ENCODE peak calls at places on chromosome 21, in seven cellular contexts. P, H, F, T, B, V and K are unnamed samples.

GRCh38 chr21:38955495-38955894 is 149.8 kb downstream of the ETS2 start:
- DNase-seq in P (no peak), H (no peak), F (peak), T (peak), B (no peak), V (no peak), K (peak)

GRCh38 chr21:35232545-35233176 is 183.6 kb upstream of the RUNX1 start:
- DNase-seq in P (peak), H (no peak), F (peak), T (peak), B (peak), V (no peak), K (peak)

GRCh38 chr21:46554431-46555224 is 50.3 kb downstream of the S100B start:
- DNase-seq in P (no peak), H (no peak), F (no peak), T (no peak), B (no peak), V (no peak), K (no peak)

GRCh38 chr21:27631471-27631870 is 664.6 kb upstream of the ADAMTS5 start:
- DNase-seq in P (no peak), H (no peak), F (no peak), T (no peak), B (peak), V (no peak), K (peak)

GRCh38 chr21:14995695-14996490 is 68.9 kb downstream of the NRIP1 start:
- DNase-seq in P (peak), H (no peak), F (no peak), T (peak), B (peak), V (no peak), K (peak)

GRCh38 chr21:17853393-17854275 is 34.5 kb upstream of the C21orf91 start:
- DNase-seq in P (no peak), H (no peak), F (no peak), T (no peak), B (no peak), V (no peak), K (no peak)

GRCh38 chr21:42614811-42615342 is 38.5 kb upstream of the PDE9A start:
- DNase-seq in P (no peak), H (no peak), F (no peak), T (peak), B (no peak), V (no peak), K (no peak)

GRCh38 chr21:36254106-36254941 is 65.7 kb upstream of the MORC3 start:
- DNase-seq in P (no peak), H (no peak), F (no peak), T (no peak), B (no peak), V (no peak), K (no peak)

GRCh38 chr21:26925636-26926035 is 41.3 kb downstream of the ADAMTS5 start:
- DNase-seq in P (no peak), H (no peak), F (no peak), T (no peak), B (no peak), V (no peak), K (no peak)

GRCh38 chr21:15060776-15061175 is 4.0 kb downstream of the NRIP1 start:
- DNase-seq in P (no peak), H (no peak), F (peak), T (no peak), B (peak), V (no peak), K (peak)

GRCh38 chr21:36526104-36526503 is 46.2 kb upstream of the CLDN14 start:
- DNase-seq in P (no peak), H (no peak), F (no peak), T (no peak), B (no peak), V (no peak), K (no peak)

GRCh38 chr21:35779690-35780570 is 280.4 kb downstream of the SETD4 start:
- DNase-seq in P (no peak), H (no peak), F (peak), T (peak), B (peak), V (no peak), K (peak)

GRCh38 chr21:42499430-42500106 is 3.5 kb upstream of the RSPH1 start:
- DNase-seq in P (no peak), H (no peak), F (no peak), T (no peak), B (no peak), V (no peak), K (no peak)

GRCh38 chr21:46214478-46215340 is 13.9 kb downstream of the LSS start:
- DNase-seq in P (no peak), H (no peak), F (no peak), T (no peak), B (no peak), V (peak), K (no peak)

GRCh38 chr21:46399686-46400085 is 59.0 kb upstream of the DIP2A start:
- DNase-seq in P (no peak), H (no peak), F (no peak), T (no peak), B (no peak), V (no peak), K (no peak)

GRCh38 chr21:40840441-40840840 is 6.5 kb downstream of the DSCAM start:
- DNase-seq in P (no peak), H (no peak), F (no peak), T (no peak), B (no peak), V (no peak), K (no peak)

GRCh38 chr21:37762606-37763005 is 153.7 kb downstream of the KCNJ6 start:
- DNase-seq in P (no peak), H (no peak), F (no peak), T (no peak), B (no peak), V (no peak), K (peak)

GRCh38 chr21:45112371-45112770 is 38.0 kb downstream of the ADARB1 start:
- DNase-seq in P (no peak), H (no peak), F (no peak), T (peak), B (no peak), V (no peak), K (no peak)

GRCh38 chr21:42646836-42647235 is 6.6 kb upstream of the PDE9A start:
- DNase-seq in P (no peak), H (no peak), F (no peak), T (no peak), B (no peak), V (peak), K (no peak)

GRCh38 chr21:42678118-42678430 is 24.7 kb downstream of the PDE9A start:
- DNase-seq in P (no peak), H (no peak), F (no peak), T (no peak), B (no peak), V (no peak), K (no peak)

GRCh38 chr21:38439957-38440356 is 58.3 kb downstream of the ERG start:
- DNase-seq in P (no peak), H (no peak), F (no peak), T (no peak), B (no peak), V (no peak), K (no peak)

GRCh38 chr21:42570841-42571387 is 57.3 kb downstream of the SLC37A1 start:
- DNase-seq in P (peak), H (no peak), F (no peak), T (no peak), B (no peak), V (peak), K (no peak)

GRCh38 chr21:45259206-45259795 is 28.4 kb downstream of the POFUT2 start:
- DNase-seq in P (no peak), H (no peak), F (no peak), T (no peak), B (no peak), V (no peak), K (no peak)

GRCh38 chr21:31135536-31136184 is 97.4 kb upstream of the KRTAP19-8 start:
- DNase-seq in P (no peak), H (no peak), F (no peak), T (no peak), B (no peak), V (no peak), K (no peak)

GRCh38 chr21:35475768-35476167 is 426.7 kb upstream of the RUNX1 start:
- DNase-seq in P (no peak), H (no peak), F (peak), T (peak), B (peak), V (no peak), K (peak)

GRCh38 chr21:46096997-46097825 is 701 bp upstream of the COL6A2 start:
- DNase-seq in P (peak), H (no peak), F (no peak), T (peak), B (no peak), V (peak), K (no peak)

GRCh38 chr21:39319814-39320332 is 6.4 kb upstream of the BRWD1 start:
- DNase-seq in P (no peak), H (no peak), F (no peak), T (peak), B (no peak), V (no peak), K (peak)

GRCh38 chr21:35189077-35189863 is 140.2 kb upstream of the RUNX1 start:
- DNase-seq in P (no peak), H (no peak), F (peak), T (peak), B (peak), V (peak), K (peak)

GRCh38 chr21:37877171-37877570 is 39.1 kb downstream of the KCNJ6 start:
- DNase-seq in P (no peak), H (no peak), F (peak), T (peak), B (peak), V (no peak), K (peak)

GRCh38 chr21:45848352-45848751 is 133.2 kb upstream of the COL6A1 start:
- DNase-seq in P (no peak), H (no peak), F (no peak), T (no peak), B (no peak), V (no peak), K (no peak)

GRCh38 chr21:40752125-40752524 is 94.8 kb downstream of the DSCAM start:
- DNase-seq in P (no peak), H (no peak), F (no peak), T (no peak), B (no peak), V (no peak), K (no peak)

GRCh38 chr21:46455575-46456385 is 2.9 kb upstream of the DIP2A start:
- DNase-seq in P (peak), H (no peak), F (peak), T (peak), B (peak), V (no peak), K (peak)

GRCh38 chr21:45335151-45335760 is 47.6 kb upstream of the POFUT2 start:
- DNase-seq in P (no peak), H (no peak), F (no peak), T (no peak), B (no peak), V (peak), K (no peak)

GRCh38 chr21:46097826-46098286 is at the start of gene COL6A2:
- DNase-seq in P (peak), H (peak), F (peak), T (peak), B (peak), V (peak), K (peak)

GRCh38 chr21:46126321-46127238 is 28.7 kb downstream of the COL6A2 start:
- DNase-seq in P (peak), H (no peak), F (no peak), T (peak), B (no peak), V (peak), K (no peak)

GRCh38 chr21:32410916-32411315 is 1.6 kb upstream of the EVA1C start:
- DNase-seq in P (no peak), H (no peak), F (no peak), T (no peak), B (no peak), V (no peak), K (no peak)

GRCh38 chr21:32412998-32413504 is 545 bp downstream of the EVA1C start:
- DNase-seq in P (no peak), H (no peak), F (no peak), T (no peak), B (peak), V (peak), K (no peak)

GRCh38 chr21:32411366-32412161 is 942 bp upstream of the EVA1C start:
- DNase-seq in P (peak), H (peak), F (no peak), T (peak), B (peak), V (peak), K (peak)

GRCh38 chr21:32413697-32414578 is 1.4 kb downstream of the EVA1C start:
- DNase-seq in P (no peak), H (no peak), F (no peak), T (peak), B (peak), V (no peak), K (no peak)

DNA sequence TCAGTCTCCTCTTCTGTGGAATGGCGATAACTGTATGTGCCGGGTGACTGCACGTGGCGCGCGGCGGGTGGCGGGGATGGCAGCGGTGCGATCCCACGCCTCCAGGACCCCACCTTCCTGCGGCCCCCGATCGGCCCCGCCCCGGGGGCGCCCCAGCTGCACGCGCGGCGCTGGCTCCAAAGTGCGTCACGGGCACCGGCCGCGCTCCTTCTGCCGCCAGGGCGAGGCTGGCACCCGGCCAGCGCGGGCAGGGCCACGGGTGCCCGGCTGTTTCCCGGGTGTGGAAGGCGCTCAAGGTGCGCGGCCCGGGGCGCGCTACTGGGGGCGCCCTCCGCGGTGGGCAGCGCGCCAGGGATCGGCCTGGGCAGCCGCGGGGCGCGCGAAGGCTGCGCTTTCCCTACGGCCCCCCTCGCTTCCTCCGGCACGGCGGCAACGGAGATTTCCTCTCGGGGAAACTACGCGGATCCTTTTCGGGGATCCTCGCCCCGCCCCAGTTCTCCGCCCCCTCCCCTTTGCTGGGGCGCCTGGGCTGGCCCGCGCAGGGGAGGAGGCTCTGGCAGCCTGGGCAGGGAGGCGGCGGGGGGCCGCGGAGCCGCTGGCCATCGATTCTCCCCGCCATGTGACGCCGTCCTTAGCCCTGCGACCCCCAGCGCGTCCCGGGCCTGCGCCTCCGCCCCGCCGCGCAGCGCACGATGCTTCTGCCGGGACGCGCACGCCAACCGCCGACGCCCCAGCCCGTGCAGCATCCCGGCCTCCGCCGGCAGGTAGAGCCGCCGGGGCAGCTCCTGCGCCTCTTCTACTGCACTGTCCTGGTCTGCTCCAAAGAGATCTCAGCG is at the start of gene EVA1C:
- DNase-seq in P (no peak), H (no peak), F (no peak), T (peak), B (peak), V (peak), K (no peak)
- H3K4me3 ChIP-seq in P (peak), H (peak), F (peak), T (peak), B (peak), V (peak), K (peak)

GRCh38 chr21:25791321-25791720 is 56.5 kb downstream of the GABPA start:
- DNase-seq in P (no peak), H (no peak), F (no peak), T (no peak), B (no peak), V (no peak), K (no peak)

GRCh38 chr21:25788677-25789076 is 53.9 kb downstream of the GABPA start:
- DNase-seq in P (no peak), H (no peak), F (no peak), T (no peak), B (no peak), V (no peak), K (no peak)

DNA sequence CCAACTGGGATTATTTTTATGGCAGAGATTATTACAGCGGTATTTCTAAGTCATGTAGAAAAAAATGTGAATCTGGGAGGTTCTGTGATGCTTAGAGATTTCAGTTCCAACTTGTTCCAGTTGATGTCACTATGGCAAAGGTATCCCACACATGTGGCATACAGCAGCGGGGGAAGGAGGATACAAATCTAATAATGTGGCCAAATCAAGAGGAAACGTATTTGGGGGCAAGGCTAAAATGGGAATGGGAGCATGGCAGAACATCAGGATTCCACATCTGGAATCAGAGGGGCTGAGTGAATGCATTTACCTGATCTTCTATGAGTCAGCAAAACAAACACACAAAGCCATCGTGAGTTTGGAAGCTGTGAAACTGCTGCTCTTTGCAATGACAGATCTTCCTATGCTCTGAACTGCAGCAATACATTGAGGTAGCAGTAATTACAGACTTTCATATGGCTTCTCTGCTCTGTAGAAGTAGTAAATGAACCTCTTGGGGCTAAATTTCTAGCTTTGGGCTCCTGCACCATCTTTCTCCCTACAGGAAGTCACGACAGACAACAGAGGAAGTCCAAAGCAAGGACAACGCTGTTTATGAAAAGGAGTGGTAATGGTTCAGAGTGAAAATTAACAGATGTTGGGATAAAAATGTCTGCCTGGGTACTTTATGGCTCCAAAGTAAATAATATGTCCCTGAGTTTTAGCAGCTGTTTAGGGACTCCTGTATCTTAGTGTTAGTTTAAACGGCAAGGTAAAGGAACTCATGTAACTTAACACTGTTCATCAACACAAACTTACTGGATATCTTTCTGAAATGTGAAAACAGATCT is 55.6 kb downstream of the GABPA start:
- DNase-seq in P (peak), H (no peak), F (peak), T (peak), B (peak), V (no peak), K (peak)
- TF ChIP-seq CTCF in P (peak), H (no peak), F (peak), T (peak), B (peak), V (no peak), K (peak)

GRCh38 chr21:33618407-33618806 is 23.1 kb downstream of the CRYZL1 start:
- DNase-seq in P (no peak), H (no peak), F (no peak), T (no peak), B (no peak), V (no peak), K (no peak)
- H3K4me3 ChIP-seq in P (no peak), H (no peak), F (no peak), T (no peak), B (no peak), V (no peak), K (no peak)

DNA sequence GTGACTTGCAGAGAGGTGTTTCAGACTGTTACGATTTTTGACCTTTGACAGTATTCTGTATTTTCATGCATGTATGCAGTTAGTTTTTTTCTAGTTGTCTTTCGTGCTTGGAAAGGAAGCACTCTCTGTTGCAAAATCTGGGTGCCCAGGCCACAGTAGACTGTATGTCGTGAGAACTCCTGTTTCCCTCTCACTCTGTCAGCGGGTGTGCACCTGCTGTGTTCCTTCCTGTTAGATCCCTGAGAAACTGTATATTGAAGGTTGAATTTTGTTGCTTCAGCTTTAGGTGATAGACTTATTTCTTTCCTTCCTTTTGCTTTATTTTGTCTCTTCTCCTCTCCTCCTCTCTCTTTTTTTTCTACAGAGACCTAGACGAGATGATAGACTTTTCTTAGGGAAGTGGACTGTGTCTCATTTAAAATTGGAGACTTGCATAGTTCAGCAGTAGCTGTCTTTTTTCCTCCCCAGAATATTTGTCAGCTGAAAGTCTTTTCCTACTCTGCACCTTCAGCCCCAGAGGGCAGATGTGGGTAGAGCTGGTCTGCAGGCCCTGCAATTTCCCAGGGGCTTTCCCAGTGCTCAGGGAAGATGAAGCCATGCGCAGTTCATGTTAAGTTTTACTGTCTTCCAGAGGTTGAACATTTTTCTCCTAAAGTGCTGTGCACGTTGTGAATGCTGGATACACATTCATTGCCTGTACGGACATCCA is 1.4 kb downstream of the TRAPPC10 start:
- DNase-seq in P (no peak), H (no peak), F (no peak), T (no peak), B (no peak), V (no peak), K (peak)
- TF ChIP-seq CTCF in P (no peak), H (no peak), F (no peak), T (no peak), B (no peak), V (no peak), K (no peak)